ENCODE peak calls at places on chromosomes 2 and 18, in seven cellular contexts. R is NCI-H748 treated with DMSO at 0.1 percent for 48 hours, E is fibroblast of lung, A is RCC 7860, U is body of pancreas, N is upper lobe of right lung, Y is activated T-helper 1 cell treated with Interleukin-2 at 50 U/mL for 16 hours. K is an unnamed sample.

GRCh38 chr2:187299122-187299906 is 148.7 kb downstream of the CALCRL start:
- DNase-seq in R (no peak), E (peak; percentile 57), A (peak; percentile 15), U (no peak), N (no peak), Y (no peak), K (no peak)

GRCh38 chr18:26002375-26002774 is 88.0 kb downstream of the SS18 start:
- DNase-seq in R (no peak), E (no peak), A (no peak), U (no peak), N (no peak), Y (no peak), K (no peak)

GRCh38 chr2:134836986-134837385 is 1.4 kb upstream of the ACMSD start:
- DNase-seq in R (no peak), E (peak; percentile 67), A (peak; percentile 98), U (no peak), N (no peak), Y (no peak), K (peak; percentile 94)

GRCh38 chr2:69616755-69617154 is 26.8 kb downstream of the AAK1 start:
- DNase-seq in R (no peak), E (no peak), A (peak; percentile 30), U (no peak), N (no peak), Y (no peak), K (no peak)

GRCh38 chr18:21575656-21576055 is 24.8 kb downstream of the ESCO1 start:
- DNase-seq in R (no peak), E (no peak), A (no peak), U (no peak), N (no peak), Y (no peak), K (no peak)

GRCh38 chr2:112661656-112662305 is 16.0 kb downstream of the SLC20A1 start:
- DNase-seq in R (no peak), E (no peak), A (no peak), U (no peak), N (no peak), Y (no peak), K (no peak)

GRCh38 chr2:128271186-128271890 is 47.3 kb downstream of the HS6ST1 start:
- DNase-seq in R (no peak), E (no peak), A (no peak), U (no peak), N (peak; percentile 57), Y (no peak), K (no peak)

GRCh38 chr2:207849443-207849842 is 79.7 kb upstream of the FZD5 start:
- DNase-seq in R (no peak), E (no peak), A (no peak), U (no peak), N (no peak), Y (no peak), K (no peak)

GRCh38 chr2:119702918-119703401 is 24.0 kb downstream of the TMEM177 start:
- DNase-seq in R (peak; percentile 22), E (peak; percentile 57), A (peak; percentile 58), U (peak; percentile 69), N (peak; percentile 86), Y (peak; percentile 45), K (no peak)

GRCh38 chr2:174607989-174608865 is 10.6 kb upstream of the WIPF1 start:
- DNase-seq in R (no peak), E (no peak), A (no peak), U (no peak), N (no peak), Y (no peak), K (no peak)

GRCh38 chr18:51266736-51267135 is 69.3 kb upstream of the MEX3C start:
- DNase-seq in R (no peak), E (no peak), A (no peak), U (no peak), N (no peak), Y (no peak), K (no peak)

GRCh38 chr2:199348871-199349270 is 108.9 kb downstream of the SATB2 start:
- DNase-seq in R (no peak), E (no peak), A (no peak), U (no peak), N (no peak), Y (no peak), K (no peak)

GRCh38 chr18:69102959-69103358 is 297.7 kb upstream of the DOK6 start:
- DNase-seq in R (no peak), E (peak; percentile 31), A (no peak), U (no peak), N (no peak), Y (no peak), K (no peak)

GRCh38 chr2:214019229-214019972 is 391.5 kb upstream of the VWC2L start:
- DNase-seq in R (no peak), E (peak; percentile 98), A (peak; percentile 96), U (peak; percentile 48), N (no peak), Y (no peak), K (peak; percentile 82)

GRCh38 chr18:70456376-70456775 is 167.5 kb downstream of the SOCS6 start:
- DNase-seq in R (no peak), E (no peak), A (no peak), U (no peak), N (no peak), Y (no peak), K (no peak)

GRCh38 chr2:198098386-198098785 is 294.0 kb downstream of the PLCL1 start:
- DNase-seq in R (no peak), E (no peak), A (no peak), U (no peak), N (no peak), Y (no peak), K (no peak)

GRCh38 chr2:207289295-207290018 is 123.7 kb upstream of the KLF7 start:
- DNase-seq in R (no peak), E (no peak), A (no peak), U (no peak), N (no peak), Y (no peak), K (no peak)

GRCh38 chr2:43073373-43073772 is 153.0 kb downstream of the ZFP36L2 start:
- DNase-seq in R (no peak), E (peak; percentile 92), A (no peak), U (peak; percentile 51), N (no peak), Y (no peak), K (no peak)

GRCh38 chr2:4937550-4937949 is 754.6 kb upstream of the SOX11 start:
- DNase-seq in R (no peak), E (peak; percentile 19), A (no peak), U (no peak), N (no peak), Y (no peak), K (no peak)

GRCh38 chr18:75293591-75293990 is 83.0 kb downstream of the TSHZ1 start:
- DNase-seq in R (no peak), E (no peak), A (peak; percentile 66), U (no peak), N (no peak), Y (no peak), K (no peak)

GRCh38 chr18:43662657-43663056 is 385.4 kb upstream of the SYT4 start:
- DNase-seq in R (no peak), E (peak; percentile 92), A (peak; percentile 53), U (no peak), N (no peak), Y (no peak), K (peak; percentile 52)

GRCh38 chr18:11324956-11325873 is 175.8 kb upstream of the PIEZO2 start:
- DNase-seq in R (no peak), E (peak; percentile 82), A (peak; percentile 91), U (no peak), N (no peak), Y (no peak), K (no peak)

GRCh38 chr2:10980071-10980470 is 68.3 kb downstream of the KCNF1 start:
- DNase-seq in R (no peak), E (peak; percentile 33), A (no peak), U (no peak), N (no peak), Y (no peak), K (no peak)

GRCh38 chr18:62324917-62325805 is at the start of gene TNFRSF11A:
- DNase-seq in R (no peak), E (no peak), A (no peak), U (peak; percentile 64), N (peak; percentile 83), Y (peak; percentile 42), K (no peak)

GRCh38 chr18:61047794-61048193 is 285.4 kb upstream of the CDH20 start:
- DNase-seq in R (no peak), E (no peak), A (no peak), U (no peak), N (no peak), Y (no peak), K (no peak)